ENCODE peak calls at places on chromosomes 16 and 17, in four cellular contexts. O, C, I and H are unnamed samples.

GRCh38 chr17:59377410-59377809 is 46.0 kb downstream of the YPEL2 start:
- DNase-seq in O (peak), C (no peak), I (no peak), H (no peak)

GRCh38 chr16:23320695-23321094 is 18.6 kb downstream of the SCNN1B start:
- DNase-seq in O (no peak), C (no peak), I (no peak), H (no peak)

GRCh38 chr16:24976061-24976779 is 38.9 kb downstream of the ARHGAP17 start:
- DNase-seq in O (no peak), C (no peak), I (no peak), H (no peak)

GRCh38 chr17:73599599-73599998 is 44.6 kb downstream of the SDK2 start:
- DNase-seq in O (no peak), C (no peak), I (no peak), H (no peak)

GRCh38 chr17:12821376-12821940 is 32.2 kb downstream of the ARHGAP44 start:
- DNase-seq in O (no peak), C (no peak), I (no peak), H (no peak)

GRCh38 chr17:41586863-41587495 is at the start of gene KRT14:
- DNase-seq in O (no peak), C (no peak), I (no peak), H (no peak)

GRCh38 chr17:27937026-27937546 is 43.9 kb upstream of the LYRM9 start:
- DNase-seq in O (no peak), C (no peak), I (no peak), H (no peak)

GRCh38 chr17:36851230-36851629 is 86.0 kb upstream of the LHX1 start:
- DNase-seq in O (peak), C (no peak), I (no peak), H (no peak)

GRCh38 chr17:3531266-3532101 is 26.1 kb downstream of the TRPV3 start:
- DNase-seq in O (peak), C (peak), I (no peak), H (no peak)